ENCODE peak calls at places on chromosome 11, in nine cellular contexts. C is spleen, T is SK-N-SH, O is HCT116, P is HL-60, H is GM23338, X is H1, A is transverse colon, Q is endothelial cell of umbilical vein. J is an unnamed sample.

GRCh38 chr11:76083563-76084451 is 122.5 kb downstream of the WNT11 start:
- DNase-seq in C (no peak), T (no peak), O (no peak), P (no peak), H (no peak), X (no peak), A (no peak), Q (peak), J (no peak)

GRCh38 chr11:32033491-32033890 is 57.4 kb upstream of the RCN1 start:
- DNase-seq in C (no peak), T (no peak), O (no peak), P (no peak), H (no peak), X (no peak), A (no peak), Q (no peak), J (no peak)

GRCh38 chr11:86449993-86450629 is 75.4 kb downstream of the CCDC81 start:
- DNase-seq in C (no peak), T (no peak), O (no peak), P (no peak), H (no peak), X (no peak), A (no peak), Q (no peak), J (no peak)

GRCh38 chr11:120057595-120058581 is 80.0 kb downstream of the TRIM29 start:
- DNase-seq in C (no peak), T (no peak), O (peak), P (no peak), H (peak), X (peak), A (peak), Q (no peak), J (no peak)

GRCh38 chr11:103281301-103281700 is 172.1 kb downstream of the DYNC2H1 start:
- DNase-seq in C (no peak), T (no peak), O (no peak), P (no peak), H (no peak), X (no peak), A (no peak), Q (no peak), J (no peak)

GRCh38 chr11:13152736-13153541 is 124.7 kb upstream of the BMAL1 start:
- DNase-seq in C (no peak), T (no peak), O (no peak), P (no peak), H (peak), X (no peak), A (no peak), Q (peak), J (no peak)

GRCh38 chr11:44559207-44559943 is 6.1 kb upstream of the CD82 start:
- DNase-seq in C (peak), T (no peak), O (no peak), P (no peak), H (peak), X (peak), A (no peak), Q (no peak), J (no peak)

GRCh38 chr11:58075781-58076180 is 45.0 kb downstream of the OR6Q1 start:
- DNase-seq in C (no peak), T (no peak), O (no peak), P (no peak), H (no peak), X (no peak), A (no peak), Q (no peak), J (no peak)

GRCh38 chr11:31996159-31996881 is 94.6 kb upstream of the RCN1 start:
- DNase-seq in C (no peak), T (no peak), O (no peak), P (no peak), H (no peak), X (no peak), A (no peak), Q (no peak), J (no peak)

GRCh38 chr11:130137999-130138398 is 21.6 kb upstream of the ST14 start:
- DNase-seq in C (no peak), T (no peak), O (no peak), P (no peak), H (no peak), X (no peak), A (no peak), Q (no peak), J (no peak)

GRCh38 chr11:114416441-114416928 is 16.0 kb downstream of the RBM7 start:
- DNase-seq in C (no peak), T (no peak), O (no peak), P (peak), H (no peak), X (no peak), A (no peak), Q (no peak), J (no peak)

GRCh38 chr11:68379216-68379615 is 66.8 kb downstream of the LRP5 start:
- DNase-seq in C (no peak), T (no peak), O (no peak), P (no peak), H (no peak), X (no peak), A (no peak), Q (peak), J (no peak)
- TF ChIP-seq POLR2AphosphoS5 in C (no peak), T (no peak), O (no peak), P (no peak), H (no peak), X (no peak), A (no peak), Q (no peak), J (no peak)

GRCh38 chr11:47989779-47990178 is 9.4 kb downstream of the PTPRJ start:
- DNase-seq in C (no peak), T (no peak), O (no peak), P (no peak), H (no peak), X (no peak), A (no peak), Q (no peak), J (no peak)

GRCh38 chr11:47994417-47994816 is 14.1 kb downstream of the PTPRJ start:
- DNase-seq in C (peak), T (no peak), O (no peak), P (no peak), H (no peak), X (no peak), A (no peak), Q (no peak), J (no peak)

GRCh38 chr11:47991894-47992293 is 11.5 kb downstream of the PTPRJ start:
- DNase-seq in C (no peak), T (no peak), O (no peak), P (no peak), H (no peak), X (no peak), A (no peak), Q (no peak), J (no peak)

GRCh38 chr11:47992959-47993820 is 12.8 kb downstream of the PTPRJ start:
- DNase-seq in C (peak), T (no peak), O (peak), P (no peak), H (no peak), X (no peak), A (peak), Q (peak), J (no peak)

DNA sequence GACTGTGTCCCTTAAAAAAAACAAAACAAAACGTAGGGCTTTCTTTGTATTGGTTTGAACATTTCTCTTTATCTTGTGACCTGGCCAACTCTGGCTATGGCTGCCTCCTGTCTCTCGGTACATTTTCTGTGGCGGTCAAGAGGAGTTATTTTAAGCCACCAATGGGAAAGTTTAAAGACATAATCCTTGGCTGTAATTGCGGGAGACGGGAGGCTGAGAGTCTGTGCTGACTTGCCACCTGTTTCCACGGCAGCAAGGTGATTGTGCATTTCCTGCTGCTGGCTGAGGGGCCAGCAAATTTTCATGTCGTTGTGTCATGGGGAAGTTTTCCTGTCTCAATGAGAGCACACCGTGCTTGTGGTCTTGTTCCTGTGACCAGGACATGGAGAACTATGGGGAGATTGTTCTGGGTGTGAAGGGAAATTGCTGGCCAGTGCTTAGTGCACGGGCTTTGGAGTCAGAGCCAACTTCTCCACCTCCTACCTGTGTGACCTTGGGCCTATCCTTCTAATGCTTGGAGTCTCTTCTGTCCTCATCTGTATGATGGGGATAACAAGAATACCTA is 11.0 kb downstream of the PTPRJ start:
- DNase-seq in C (no peak), T (no peak), O (no peak), P (peak), H (peak), X (no peak), A (peak), Q (peak), J (peak)
- H3K27ac ChIP-seq in C (peak), T (no peak), O (peak), P (peak), H (peak), X (peak), A (peak), Q (no peak), J (peak)

GRCh38 chr11:12111482-12112149 is 1.2 kb downstream of the MICAL2 start:
- DNase-seq in C (no peak), T (no peak), O (no peak), P (no peak), H (peak), X (no peak), A (no peak), Q (no peak), J (no peak)

GRCh38 chr11:12110714-12111481 is 508 bp downstream of the MICAL2 start:
- DNase-seq in C (peak), T (peak), O (no peak), P (peak), H (peak), X (peak), A (peak), Q (no peak), J (no peak)

GRCh38 chr11:12108875-12109453 is 1.4 kb upstream of the MICAL2 start:
- DNase-seq in C (no peak), T (no peak), O (no peak), P (no peak), H (no peak), X (no peak), A (no peak), Q (no peak), J (no peak)

GRCh38 chr11:12109591-12110196 is 696 bp upstream of the MICAL2 start:
- DNase-seq in C (no peak), T (no peak), O (no peak), P (no peak), H (no peak), X (no peak), A (no peak), Q (no peak), J (no peak)

DNA sequence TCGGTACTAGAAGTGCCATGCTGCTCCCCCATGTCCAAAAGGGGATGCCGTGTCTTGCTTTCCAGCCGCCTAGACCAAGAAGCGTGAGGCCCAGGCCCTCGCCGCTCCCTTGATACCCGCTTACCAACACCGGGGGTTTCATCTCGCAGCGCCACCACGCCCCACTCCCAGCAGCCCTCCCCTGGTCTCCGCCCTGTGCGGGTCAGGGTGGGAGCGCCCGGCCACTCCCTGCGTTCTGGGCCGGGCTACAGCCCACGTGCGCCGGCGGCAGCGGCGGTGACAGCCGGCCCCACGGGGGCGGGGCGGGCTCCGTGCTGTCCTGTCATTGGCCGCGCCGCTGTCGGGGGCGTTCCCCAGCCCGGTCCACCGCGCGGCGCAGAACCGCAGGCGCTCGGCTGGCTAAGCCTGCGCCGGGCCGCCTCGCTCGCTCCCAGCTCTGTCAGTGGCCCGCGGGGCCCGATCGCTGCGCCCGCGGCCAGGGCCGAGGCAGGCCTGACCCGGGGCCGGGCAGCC is at the start of gene MICAL2:
- DNase-seq in C (peak), T (peak), O (peak), P (peak), H (peak), X (peak), A (peak), Q (peak), J (peak)
- TF ChIP-seq POLR2AphosphoS5 in C (peak), T (peak), O (peak), P (peak), H (no peak), X (no peak), A (peak), Q (peak), J (peak)

GRCh38 chr11:112176077-112176476 is 765 bp downstream of the BCO2 start:
- DNase-seq in C (no peak), T (peak), O (no peak), P (no peak), H (no peak), X (no peak), A (no peak), Q (no peak), J (no peak)
- H3K27ac ChIP-seq in C (no peak), T (peak), O (no peak), P (no peak), H (no peak), X (no peak), A (peak), Q (no peak), J (no peak)

GRCh38 chr11:47242596-47243192 is 5.9 kb downstream of the ACP2 start:
- DNase-seq in C (peak), T (peak), O (no peak), P (no peak), H (no peak), X (no peak), A (no peak), Q (no peak), J (no peak)

GRCh38 chr11:47245586-47246357 is 2.8 kb downstream of the ACP2 start:
- DNase-seq in C (no peak), T (peak), O (no peak), P (no peak), H (no peak), X (no peak), A (no peak), Q (no peak), J (no peak)

GRCh38 chr11:47244664-47245350 is 3.8 kb downstream of the ACP2 start:
- DNase-seq in C (no peak), T (peak), O (no peak), P (no peak), H (no peak), X (no peak), A (peak), Q (no peak), J (no peak)

GRCh38 chr11:47241740-47242400 is 6.7 kb downstream of the ACP2 start:
- DNase-seq in C (no peak), T (peak), O (no peak), P (no peak), H (no peak), X (no peak), A (no peak), Q (no peak), J (no peak)

DNA sequence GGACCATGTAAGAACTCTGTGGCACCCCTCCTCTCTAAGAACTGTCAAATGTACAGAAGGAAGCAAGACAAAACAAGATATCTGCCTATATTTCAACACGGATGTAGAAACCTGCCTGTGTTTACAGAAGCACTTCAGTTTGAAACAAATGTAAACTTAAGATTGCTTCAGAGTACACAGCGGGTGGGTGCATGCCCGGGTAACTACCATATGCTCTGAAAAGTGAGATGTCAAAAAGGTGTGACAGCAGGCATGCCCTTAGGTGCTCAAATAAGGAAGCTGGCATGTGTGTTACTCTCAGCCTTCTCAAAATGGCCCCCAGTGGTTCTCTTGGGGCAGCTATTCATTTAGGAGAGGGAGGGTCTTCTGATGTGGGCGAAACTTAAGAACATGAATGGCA is 5.2 kb downstream of the ACP2 start:
- DNase-seq in C (no peak), T (peak), O (no peak), P (no peak), H (no peak), X (no peak), A (no peak), Q (no peak), J (no peak)
- TF ChIP-seq POLR2AphosphoS5 in C (no peak), T (no peak), O (no peak), P (no peak), H (no peak), X (no peak), A (no peak), Q (no peak), J (no peak)

GRCh38 chr11:125166903-125167291 is 2.3 kb downstream of the PKNOX2 start:
- DNase-seq in C (no peak), T (no peak), O (no peak), P (no peak), H (no peak), X (no peak), A (no peak), Q (no peak), J (no peak)
- H3K27ac ChIP-seq in C (peak), T (no peak), O (no peak), P (no peak), H (no peak), X (no peak), A (peak), Q (no peak), J (peak)

GRCh38 chr11:111441443-111441842 is 62.4 kb upstream of the POU2AF1 start:
- DNase-seq in C (no peak), T (no peak), O (no peak), P (no peak), H (no peak), X (no peak), A (no peak), Q (no peak), J (no peak)
- TF ChIP-seq POLR2AphosphoS5 in C (no peak), T (no peak), O (no peak), P (no peak), H (no peak), X (no peak), A (peak), Q (no peak), J (no peak)

DNA sequence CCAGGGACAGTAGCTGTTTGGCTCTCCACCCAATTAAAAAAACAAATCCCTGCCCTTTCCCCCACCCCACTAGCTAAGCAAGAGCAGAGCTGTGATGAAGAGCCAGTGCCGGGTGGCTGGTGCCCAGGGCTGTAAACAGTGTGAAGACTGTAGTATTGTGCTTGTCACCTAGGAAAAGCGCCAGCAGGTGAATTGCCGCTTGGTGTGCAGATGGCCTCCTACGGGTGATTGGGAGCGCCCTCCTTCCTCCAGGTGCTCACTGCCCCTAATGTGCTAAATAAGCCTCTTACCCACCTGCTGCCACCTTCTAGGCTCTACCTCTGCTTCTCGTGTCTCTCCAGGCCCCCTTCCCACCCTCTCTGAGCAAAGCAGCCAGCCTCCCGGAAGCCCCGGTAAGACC is 18.4 kb upstream of the RAPSN start:
- DNase-seq in C (peak), T (no peak), O (no peak), P (no peak), H (no peak), X (no peak), A (peak), Q (no peak), J (peak)
- H3K27ac ChIP-seq in C (peak), T (peak), O (no peak), P (no peak), H (peak), X (no peak), A (peak), Q (peak), J (peak)

GRCh38 chr11:62336949-62337681 is at the start of gene ASRGL1:
- DNase-seq in C (peak), T (peak), O (peak), P (peak), H (peak), X (peak), A (peak), Q (peak), J (peak)
- TF ChIP-seq POLR2AphosphoS5 in C (peak), T (no peak), O (peak), P (peak), H (peak), X (peak), A (peak), Q (peak), J (peak)

J was measured in stomach.